ENCODE peak calls at places on chromosomes 4 and X, in four cellular contexts. One of them, this sample, is unnamed.

GRCh38 chrX:2220829-2221567 is 279.8 kb downstream of the DHRSX start:
- DNase-seq in astrocyte of the spinal cord: no peak
- DNase-seq in lower lobe of right lung: no peak
- DNase-seq in iPS DF 19.7: no peak
- DNase-seq in this sample: peak; percentile 8

GRCh38 chr4:133188433-133189175 is 39.5 kb downstream of the PCDH10 start:
- DNase-seq in lower lobe of right lung: no peak
- DNase-seq in iPS DF 19.7: no peak
- DNase-seq in astrocyte of the spinal cord: peak; percentile 17
- DNase-seq in this sample: no peak

GRCh38 chr4:112315446-112315845 is 18.3 kb downstream of the ALPK1 start:
- DNase-seq in lower lobe of right lung: no peak
- DNase-seq in iPS DF 19.7: no peak
- DNase-seq in astrocyte of the spinal cord: no peak
- DNase-seq in this sample: no peak

GRCh38 chrX:2781226-2781571 is 29.4 kb downstream of the XG start:
- DNase-seq in astrocyte of the spinal cord: no peak
- DNase-seq in lower lobe of right lung: no peak
- DNase-seq in iPS DF 19.7: no peak
- DNase-seq in this sample: no peak

GRCh38 chr4:1330761-1331590 is 16.0 kb upstream of the UVSSA start:
- DNase-seq in iPS DF 19.7: no peak
- DNase-seq in astrocyte of the spinal cord: no peak
- DNase-seq in lower lobe of right lung: no peak
- DNase-seq in this sample: no peak

GRCh38 chr4:3479358-3480101 is 16.4 kb downstream of the DOK7 start:
- DNase-seq in astrocyte of the spinal cord: no peak
- DNase-seq in lower lobe of right lung: no peak
- DNase-seq in iPS DF 19.7: no peak
- DNase-seq in this sample: no peak

GRCh38 chr4:152419809-152420208 is 116.1 kb downstream of the FBXW7 start:
- DNase-seq in iPS DF 19.7: no peak
- DNase-seq in lower lobe of right lung: no peak
- DNase-seq in astrocyte of the spinal cord: no peak
- DNase-seq in this sample: no peak

GRCh38 chr4:154208424-154208823 is 283.2 kb downstream of the DCHS2 start:
- DNase-seq in astrocyte of the spinal cord: no peak
- DNase-seq in iPS DF 19.7: peak; percentile 45
- DNase-seq in lower lobe of right lung: no peak
- DNase-seq in this sample: no peak

GRCh38 chr4:103375278-103375677 is 177.1 kb upstream of the CENPE start:
- DNase-seq in iPS DF 19.7: no peak
- DNase-seq in lower lobe of right lung: no peak
- DNase-seq in astrocyte of the spinal cord: peak; percentile 74
- DNase-seq in this sample: no peak

GRCh38 chrX:19889582-19890342 is 2.4 kb upstream of the SH3KBP1 start:
- DNase-seq in lower lobe of right lung: no peak
- DNase-seq in iPS DF 19.7: no peak
- DNase-seq in astrocyte of the spinal cord: peak; percentile 64
- DNase-seq in this sample: no peak

GRCh38 chr4:141346144-141346543 is 125.4 kb downstream of the ZNF330 start:
- DNase-seq in iPS DF 19.7: no peak
- DNase-seq in lower lobe of right lung: no peak
- DNase-seq in astrocyte of the spinal cord: peak; percentile 75
- DNase-seq in this sample: no peak

This sample was measured in chondrocyte.